ENCODE peak calls at places on chromosomes 16 and 17, in six cellular contexts. J is A549, U is HepG2, B is GM12878, D is NB4, S is K562. N is an unnamed sample.

GRCh38 chr17:66268247-66268927 is 34.0 kb upstream of the PRKCA start:
- DNase-seq in B (no peak), S (no peak), U (no peak), D (no peak), J (no peak), N (peak)

GRCh38 chr16:67428146-67428731 is 2.7 kb upstream of the HSD11B2 start:
- DNase-seq in D (peak), S (peak), J (peak), B (no peak), U (peak), N (peak)

GRCh38 chr16:67652578-67653130 is 7.4 kb downstream of the ACD start:
- DNase-seq in U (no peak), S (peak), D (peak), J (peak), B (no peak), N (no peak)

GRCh38 chr17:49730078-49730786 is 22.5 kb upstream of the SLC35B1 start:
- DNase-seq in B (no peak), U (no peak), D (no peak), S (no peak), J (no peak), N (peak)

GRCh38 chr17:27572665-27573064 is 58.3 kb upstream of the LGALS9 start:
- DNase-seq in B (no peak), U (no peak), J (no peak), S (no peak), D (peak), N (no peak)

GRCh38 chr16:10866196-10866976 is 10.6 kb upstream of the CIITA start:
- DNase-seq in S (no peak), U (no peak), B (no peak), J (no peak), D (no peak), N (no peak)

GRCh38 chr17:38357488-38358123 is 6.0 kb downstream of the SOCS7 start:
- DNase-seq in U (no peak), D (no peak), S (no peak), J (no peak), B (no peak), N (peak)

GRCh38 chr17:6870841-6871240 is 39.3 kb upstream of the TEKT1 start:
- DNase-seq in J (no peak), S (no peak), U (no peak), B (no peak), D (no peak), N (no peak)

GRCh38 chr17:36921131-36921851 is 16.0 kb upstream of the LHX1 start:
- DNase-seq in D (no peak), J (peak), B (no peak), S (no peak), U (peak), N (no peak)

GRCh38 chr17:29827179-29827578 is 102.8 kb downstream of the SSH2 start:
- DNase-seq in S (no peak), B (no peak), U (no peak), J (no peak), D (no peak), N (no peak)

GRCh38 chr17:5499790-5500189 is 13.4 kb downstream of the MIS12 start:
- DNase-seq in U (no peak), J (no peak), S (no peak), D (no peak), B (no peak), N (no peak)

GRCh38 chr16:12255919-12256665 is 279.6 kb downstream of the SNX29 start:
- DNase-seq in D (no peak), B (no peak), U (no peak), S (no peak), J (no peak), N (no peak)

GRCh38 chr17:44071772-44072171 is 1.2 kb downstream of the G6PC3 start:
- DNase-seq in S (no peak), D (no peak), U (no peak), B (no peak), J (no peak), N (peak)

GRCh38 chr16:67199011-67199807 is at the start of gene ELMO3:
- DNase-seq in S (peak), J (no peak), B (no peak), U (no peak), D (no peak), N (no peak)

GRCh38 chr17:20133552-20133951 is 124.4 kb downstream of the SPECC1 start:
- DNase-seq in S (no peak), B (no peak), D (no peak), U (no peak), J (no peak), N (no peak)

GRCh38 chr16:29784901-29785500 is 5.5 kb upstream of the KIF22 start:
- DNase-seq in D (no peak), S (peak), B (no peak), U (no peak), J (no peak), N (peak)

GRCh38 chr16:6066601-6067000 is 969.0 kb upstream of the EEF2KMT start:
- DNase-seq in U (no peak), S (no peak), D (no peak), B (no peak), J (no peak), N (no peak)

GRCh38 chr16:78669994-78670393 is 570.5 kb downstream of the WWOX start:
- DNase-seq in B (no peak), S (no peak), U (no peak), D (no peak), J (no peak), N (no peak)

GRCh38 chr16:14087590-14088154 is 16.6 kb downstream of the MRTFB start:
- DNase-seq in B (no peak), U (no peak), J (no peak), D (no peak), S (no peak), N (no peak)

GRCh38 chr17:66191607-66192377 is at the start of gene CEP112:
- DNase-seq in D (peak), S (peak), U (peak), B (no peak), J (peak), N (peak)

GRCh38 chr16:53091508-53092211 is 36.9 kb downstream of the CHD9 start:
- DNase-seq in D (peak), J (no peak), S (no peak), U (no peak), B (peak), N (peak)

GRCh38 chr17:43042025-43042424 is 17.0 kb downstream of the RND2 start:
- DNase-seq in D (no peak), U (no peak), B (no peak), J (no peak), S (no peak), N (no peak)

GRCh38 chr16:81313731-81314602 is 795 bp upstream of the GAN start:
- DNase-seq in B (no peak), S (no peak), U (peak), D (no peak), J (no peak), N (no peak)
- TF ChIP-seq MYC in B (no peak), S (no peak), U (no peak), D (no peak), J (no peak), N (no peak)

DNA sequence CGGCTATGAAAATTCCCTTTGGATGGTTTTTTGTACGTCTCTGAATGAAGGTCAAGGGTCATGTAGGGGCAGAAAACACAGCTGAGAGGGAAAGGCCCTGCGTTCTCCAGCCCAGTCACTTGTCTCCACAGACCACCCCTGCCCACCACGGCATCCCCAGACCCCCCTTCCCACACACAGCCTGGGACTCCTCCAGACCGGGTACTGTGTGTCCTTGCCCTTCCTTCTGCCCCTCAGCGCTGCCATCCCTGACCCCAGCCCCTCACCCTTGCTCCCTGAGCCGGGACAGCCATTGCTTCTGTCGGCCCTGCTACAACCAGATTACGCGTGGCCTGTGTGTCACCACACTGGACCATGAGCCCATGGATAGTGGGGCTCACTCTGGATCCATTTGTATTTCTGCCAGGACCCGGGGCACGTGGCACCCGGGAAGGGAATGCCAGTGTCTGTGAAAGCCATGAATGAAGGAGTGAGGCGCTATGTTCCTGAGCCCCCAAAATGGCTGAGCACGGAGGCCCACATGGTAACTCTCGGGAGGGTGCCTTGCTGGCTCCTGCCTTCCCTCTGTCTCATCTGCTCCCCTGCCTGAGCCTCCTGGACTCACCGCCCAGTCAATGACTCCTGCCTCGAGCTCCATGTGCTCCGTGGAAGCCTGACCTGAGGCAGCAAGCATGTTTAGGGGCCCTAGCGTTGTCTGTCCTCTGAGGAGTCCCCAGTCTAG is 139.1 kb upstream of the FOXF1 start:
- DNase-seq in D (no peak), J (no peak), U (no peak), B (no peak), S (no peak), N (no peak)
- TF ChIP-seq MYC in D (no peak), J (no peak), U (no peak), B (no peak), S (no peak), N (no peak)

GRCh38 chr17:16288860-16289571 is 64.3 kb downstream of the CENPV start:
- DNase-seq in D (no peak), U (peak), J (no peak), B (no peak), S (no peak), N (no peak)
- TF ChIP-seq MYC in D (no peak), U (no peak), J (no peak), B (no peak), S (no peak), N (no peak)

DNA sequence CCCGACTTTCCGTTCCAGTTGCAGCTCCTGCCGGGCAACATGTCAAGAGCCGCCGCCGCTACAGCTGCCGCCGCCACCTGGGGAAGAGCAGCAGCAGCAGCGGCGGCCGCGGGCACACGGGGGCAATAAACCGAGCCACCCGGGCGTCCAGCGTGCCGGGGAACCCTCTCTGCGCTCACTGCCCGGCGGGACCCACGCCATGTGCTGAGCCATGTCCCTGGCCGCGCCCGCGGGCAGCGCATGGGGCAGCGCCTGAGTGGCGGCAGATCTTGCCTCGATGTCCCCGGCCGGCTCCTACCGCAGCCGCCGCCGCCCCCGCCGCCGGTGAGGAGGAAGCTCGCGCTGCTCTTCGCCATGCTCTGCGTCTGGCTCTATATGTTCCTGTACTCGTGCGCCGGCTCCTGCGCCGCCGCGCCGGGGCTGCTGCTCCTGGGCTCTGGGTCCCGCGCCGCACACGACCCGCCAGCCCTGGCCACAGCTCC is 439 bp downstream of the HS3ST3B1 start:
- DNase-seq in D (no peak), J (peak), B (no peak), S (peak), U (no peak), N (no peak)
- TF ChIP-seq MYC in D (peak), J (no peak), B (no peak), S (no peak), U (peak), N (no peak)

GRCh38 chr17:40471856-40472732 is 28.8 kb downstream of the IGFBP4 start:
- DNase-seq in J (no peak), U (no peak), D (no peak), B (no peak), S (no peak), N (no peak)

GRCh38 chr17:40474419-40475002 is 26.9 kb downstream of the TNS4 start:
- DNase-seq in B (no peak), D (no peak), J (no peak), S (peak), U (no peak), N (no peak)

GRCh38 chr17:40473573-40474365 is 27.7 kb downstream of the TNS4 start:
- DNase-seq in U (no peak), J (no peak), D (no peak), B (no peak), S (no peak), N (no peak)

GRCh38 chr17:40475234-40476210 is 25.9 kb downstream of the TNS4 start:
- DNase-seq in S (no peak), J (no peak), U (no peak), D (no peak), B (no peak), N (no peak)

DNA sequence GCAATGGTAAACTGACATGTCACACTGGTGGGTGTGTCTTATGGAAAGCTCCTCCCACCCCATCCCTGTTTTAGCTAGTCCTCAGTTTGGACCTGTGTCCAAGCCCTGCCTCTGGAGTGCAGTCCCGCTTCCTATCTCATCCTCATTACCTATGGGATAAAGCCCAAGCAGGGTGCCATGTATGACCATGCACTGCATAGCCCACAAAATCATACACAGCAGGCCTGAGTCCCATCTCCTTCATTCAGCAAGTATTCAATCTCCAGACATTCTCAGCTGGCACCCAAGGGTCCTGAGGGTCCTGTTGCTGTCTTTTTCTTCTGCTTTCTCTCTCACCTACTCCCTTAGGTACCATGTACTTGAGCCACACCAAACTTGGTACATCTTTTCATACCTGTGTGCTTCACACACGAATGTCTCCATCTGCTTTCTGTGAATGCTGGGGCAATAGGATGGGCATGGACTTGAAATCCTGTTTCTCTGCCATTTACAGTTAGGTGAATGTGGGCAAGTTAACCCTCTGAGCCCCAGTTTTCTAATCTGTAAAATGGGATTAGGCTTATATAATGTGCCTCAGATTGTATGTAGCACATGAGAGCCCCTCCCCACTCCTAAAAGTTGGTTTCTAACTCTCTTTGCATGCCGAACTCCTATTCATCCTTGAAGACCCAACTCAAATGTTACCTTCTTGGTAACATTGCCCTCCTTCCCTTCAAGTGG is 28.5 kb downstream of the TNS4 start:
- DNase-seq in S (no peak), J (no peak), B (no peak), U (no peak), D (no peak), N (no peak)
- TF ChIP-seq MYC in S (no peak), J (no peak), B (no peak), U (no peak), D (no peak), N (no peak)

DNA sequence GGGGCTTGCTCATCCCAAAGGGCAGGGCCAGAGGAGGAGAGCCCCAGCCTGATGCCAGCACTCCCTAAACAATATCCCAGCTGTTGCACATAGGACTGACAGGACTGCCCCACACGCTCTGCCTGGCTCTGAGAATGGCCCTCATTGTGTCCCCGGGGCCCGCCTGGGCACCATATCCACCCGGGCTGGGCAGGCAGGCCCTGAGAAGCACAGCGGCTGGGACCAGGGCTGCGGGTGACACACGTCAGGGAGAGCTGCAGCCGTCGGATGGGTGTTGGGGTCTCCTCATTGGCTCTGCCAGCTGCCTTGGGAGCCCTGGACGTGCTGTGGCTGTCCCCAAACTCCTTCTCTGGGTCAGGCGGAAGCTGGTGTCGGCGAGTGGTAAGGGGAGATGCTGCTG is 4.2 kb downstream of the BCAR1 start:
- DNase-seq in J (no peak), B (no peak), U (no peak), D (no peak), S (no peak), N (no peak)
- TF ChIP-seq MYC in J (no peak), B (no peak), U (no peak), D (no peak), S (no peak), N (no peak)

DNA sequence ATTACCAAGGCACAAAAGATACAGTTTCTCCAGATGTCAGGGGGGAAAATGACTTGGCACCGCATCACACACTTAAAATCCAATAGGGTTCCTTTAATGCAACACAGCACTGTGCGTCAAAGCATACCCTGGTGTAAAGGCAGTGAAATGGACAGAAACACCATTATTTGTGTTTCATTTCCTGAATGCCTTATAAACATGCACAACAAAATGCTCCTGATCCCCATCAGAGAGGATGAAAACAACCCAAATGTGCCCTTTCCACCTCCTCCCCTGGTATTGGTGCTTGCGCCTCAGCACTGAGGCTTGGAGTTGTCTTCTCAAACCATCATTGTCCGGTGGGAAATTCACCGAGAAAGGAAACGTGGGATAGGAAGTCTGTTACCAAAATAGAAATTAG is 829 bp downstream of the CDC27 start:
- DNase-seq in D (peak), U (no peak), B (no peak), J (peak), S (no peak), N (peak)
- TF ChIP-seq MYC in D (peak), U (no peak), B (no peak), J (no peak), S (no peak), N (no peak)

N was measured in endothelial cell of umbilical vein.